ENCODE peak calls at places on chromosomes 11 and 22, in six cellular contexts. One of them, this sample, is unnamed.

GRCh38 chr11:122706689-122707088 is 51.2 kb downstream of the UBASH3B start:
- DNase-seq in SK-N-SH: no peak
- DNase-seq in HepG2: peak; percentile 77
- DNase-seq in GM12878: no peak
- DNase-seq in HCT116: no peak
- DNase-seq in K562: no peak
- DNase-seq in this sample: no peak

GRCh38 chr11:83047515-83048225 is 24.0 kb downstream of the RAB30 start:
- DNase-seq in SK-N-SH: no peak
- DNase-seq in HepG2: no peak
- DNase-seq in HCT116: no peak
- DNase-seq in GM12878: no peak
- DNase-seq in K562: no peak
- DNase-seq in this sample: no peak

GRCh38 chr11:57763568-57763967 is 2.0 kb downstream of the CTNND1 start:
- DNase-seq in GM12878: no peak
- DNase-seq in HepG2: peak; percentile 50
- DNase-seq in HCT116: no peak
- DNase-seq in SK-N-SH: peak; percentile 45
- DNase-seq in K562: peak; percentile 40
- DNase-seq in this sample: no peak

GRCh38 chr11:130409618-130410388 is 18.6 kb downstream of the ADAMTS8 start:
- DNase-seq in HepG2: no peak
- DNase-seq in K562: no peak
- DNase-seq in GM12878: no peak
- DNase-seq in SK-N-SH: no peak
- DNase-seq in HCT116: no peak
- DNase-seq in this sample: no peak

GRCh38 chr11:128502736-128503135 is 84.6 kb downstream of the ETS1 start:
- DNase-seq in HCT116: no peak
- DNase-seq in K562: no peak
- DNase-seq in HepG2: no peak
- DNase-seq in GM12878: no peak
- DNase-seq in SK-N-SH: no peak
- DNase-seq in this sample: no peak

GRCh38 chr22:19290400-19291217 is 910 bp downstream of the CLTCL1 start:
- DNase-seq in HCT116: no peak
- DNase-seq in SK-N-SH: no peak
- DNase-seq in K562: peak; percentile 66
- DNase-seq in HepG2: peak; percentile 10
- DNase-seq in GM12878: no peak
- DNase-seq in this sample: no peak

GRCh38 chr11:44090539-44090938 is 4.9 kb upstream of the EXT2 start:
- DNase-seq in K562: no peak
- DNase-seq in SK-N-SH: no peak
- DNase-seq in GM12878: no peak
- DNase-seq in HCT116: no peak
- DNase-seq in HepG2: no peak
- DNase-seq in this sample: no peak

GRCh38 chr11:75394086-75394840 is 5.1 kb upstream of the RPS3 start:
- DNase-seq in SK-N-SH: no peak
- DNase-seq in K562: no peak
- DNase-seq in GM12878: no peak
- DNase-seq in HepG2: no peak
- DNase-seq in HCT116: no peak
- DNase-seq in this sample: no peak

GRCh38 chr11:77267910-77268309 is 33.6 kb downstream of the GDPD4 start:
- DNase-seq in SK-N-SH: no peak
- DNase-seq in HepG2: no peak
- DNase-seq in GM12878: no peak
- DNase-seq in K562: no peak
- DNase-seq in HCT116: no peak
- DNase-seq in this sample: no peak

GRCh38 chr11:130179396-130180306 is 20.1 kb downstream of the ST14 start:
- DNase-seq in GM12878: no peak
- DNase-seq in SK-N-SH: no peak
- DNase-seq in HCT116: no peak
- DNase-seq in K562: no peak
- DNase-seq in HepG2: no peak
- DNase-seq in this sample: no peak

GRCh38 chr11:47186076-47186936 is at the start of gene PACSIN3:
- DNase-seq in K562: peak; percentile 94
- DNase-seq in HepG2: peak; percentile 43
- DNase-seq in SK-N-SH: peak; percentile 92
- DNase-seq in HCT116: no peak
- DNase-seq in GM12878: no peak
- DNase-seq in this sample: no peak

GRCh38 chr11:114400974-114401223 is 433 bp downstream of the RBM7 start:
- DNase-seq in GM12878: no peak
- DNase-seq in HCT116: no peak
- DNase-seq in HepG2: no peak
- DNase-seq in K562: no peak
- DNase-seq in SK-N-SH: no peak
- DNase-seq in this sample: no peak

GRCh38 chr11:118353084-118353710 is 6.2 kb upstream of the UBE4A start:
- DNase-seq in K562: no peak
- DNase-seq in HepG2: no peak
- DNase-seq in HCT116: no peak
- DNase-seq in GM12878: no peak
- DNase-seq in SK-N-SH: peak; percentile 20
- DNase-seq in this sample: no peak

GRCh38 chr22:35949243-35949642 is 79.4 kb downstream of the RBFOX2 start:
- DNase-seq in HepG2: peak; percentile 58
- DNase-seq in GM12878: no peak
- DNase-seq in K562: no peak
- DNase-seq in SK-N-SH: no peak
- DNase-seq in HCT116: no peak
- DNase-seq in this sample: no peak

GRCh38 chr11:9379046-9379445 is 5.4 kb upstream of the IPO7 start:
- DNase-seq in HepG2: no peak
- DNase-seq in K562: no peak
- DNase-seq in GM12878: no peak
- DNase-seq in HCT116: no peak
- DNase-seq in SK-N-SH: no peak
- DNase-seq in this sample: no peak

GRCh38 chr22:36319595-36320497 is 66.9 kb downstream of the APOL1 start:
- DNase-seq in HCT116: no peak
- DNase-seq in K562: no peak
- DNase-seq in GM12878: no peak
- DNase-seq in HepG2: no peak
- DNase-seq in SK-N-SH: no peak
- DNase-seq in this sample: no peak

GRCh38 chr11:57885298-57886035 is 123.9 kb downstream of the CTNND1 start:
- DNase-seq in SK-N-SH: no peak
- DNase-seq in HepG2: peak; percentile 20
- DNase-seq in GM12878: no peak
- DNase-seq in K562: no peak
- DNase-seq in HCT116: no peak
- DNase-seq in this sample: peak; percentile 46

GRCh38 chr11:36149538-36150242 is 139.5 kb downstream of the COMMD9 start:
- DNase-seq in HCT116: peak; percentile 99
- DNase-seq in GM12878: peak; percentile 31
- DNase-seq in HepG2: peak; percentile 68
- DNase-seq in K562: peak; percentile 86
- DNase-seq in SK-N-SH: peak; percentile 61
- DNase-seq in this sample: peak; percentile 75

GRCh38 chr11:134390706-134391105 is 21.3 kb downstream of the B3GAT1 start:
- DNase-seq in K562: no peak
- DNase-seq in HCT116: no peak
- DNase-seq in SK-N-SH: no peak
- DNase-seq in GM12878: no peak
- DNase-seq in HepG2: no peak
- DNase-seq in this sample: no peak

GRCh38 chr11:110076388-110076965 is 16.7 kb upstream of the ZC3H12C start:
- DNase-seq in K562: no peak
- DNase-seq in HCT116: no peak
- DNase-seq in SK-N-SH: no peak
- DNase-seq in HepG2: no peak
- DNase-seq in GM12878: no peak
- DNase-seq in this sample: no peak

GRCh38 chr11:78039919-78040671 is 17.0 kb upstream of the KCTD14 start:
- DNase-seq in K562: peak; percentile 50
- DNase-seq in HepG2: peak; percentile 67
- DNase-seq in HCT116: no peak
- DNase-seq in GM12878: no peak
- DNase-seq in SK-N-SH: peak; percentile 84
- DNase-seq in this sample: no peak

GRCh38 chr11:2885017-2885675 is 429 bp downstream of the CDKN1C start:
- DNase-seq in HCT116: no peak
- DNase-seq in SK-N-SH: peak; percentile 87
- DNase-seq in HepG2: no peak
- DNase-seq in GM12878: no peak
- DNase-seq in K562: peak; percentile 79
- DNase-seq in this sample: no peak

GRCh38 chr11:2882681-2883110 is 2.9 kb downstream of the CDKN1C start:
- DNase-seq in SK-N-SH: no peak
- DNase-seq in HepG2: no peak
- DNase-seq in HCT116: no peak
- DNase-seq in K562: no peak
- DNase-seq in GM12878: no peak
- DNase-seq in this sample: no peak

GRCh38 chr11:2885676-2886081 is at the start of gene CDKN1C:
- DNase-seq in HepG2: no peak
- DNase-seq in K562: peak; percentile 94
- DNase-seq in GM12878: no peak
- DNase-seq in SK-N-SH: peak; percentile 98
- DNase-seq in HCT116: peak; percentile 59
- DNase-seq in this sample: peak; percentile 53

GRCh38 chr11:2884424-2884815 is 1.2 kb downstream of the CDKN1C start:
- DNase-seq in SK-N-SH: peak; percentile 79
- DNase-seq in HepG2: no peak
- DNase-seq in GM12878: no peak
- DNase-seq in K562: peak; percentile 70
- DNase-seq in HCT116: no peak
- DNase-seq in this sample: no peak

GRCh38 chr11:2883717-2884423 is 1.7 kb downstream of the CDKN1C start:
- DNase-seq in K562: peak; percentile 68
- DNase-seq in HCT116: no peak
- DNase-seq in HepG2: no peak
- DNase-seq in SK-N-SH: peak; percentile 73
- DNase-seq in GM12878: no peak
- DNase-seq in this sample: no peak
- TF ChIP-seq SIN3A in K562: no peak
- TF ChIP-seq SIN3A in HCT116: no peak
- TF ChIP-seq SIN3A in HepG2: no peak
- TF ChIP-seq SIN3A in SK-N-SH: no peak
- TF ChIP-seq SIN3A in GM12878: no peak
- TF ChIP-seq SIN3A in this sample: no peak

GRCh38 chr22:28910575-28911278 is 27.4 kb downstream of the ZNRF3 start:
- DNase-seq in SK-N-SH: no peak
- DNase-seq in HepG2: no peak
- DNase-seq in K562: no peak
- DNase-seq in GM12878: no peak
- DNase-seq in HCT116: no peak
- DNase-seq in this sample: no peak
- H3K79me2 ChIP-seq in SK-N-SH: peaks cover 62% of the 10 kb centered on the region
- H3K79me2 ChIP-seq in HepG2: peaks cover 94% of the 10 kb centered on the region
- H3K79me2 ChIP-seq in K562: peaks cover 16% of the 10 kb centered on the region
- H3K79me2 ChIP-seq in GM12878: no peaks in the 10 kb centered on the region
- H3K79me2 ChIP-seq in HCT116: peaks cover 82% of the 10 kb centered on the region
- H3K79me2 ChIP-seq in this sample: peaks cover 19% of the 10 kb centered on the region

GRCh38 chr11:65491163-65491465 is 7.7 kb upstream of the MALAT1 start:
- DNase-seq in HCT116: no peak
- DNase-seq in GM12878: no peak
- DNase-seq in K562: no peak
- DNase-seq in SK-N-SH: no peak
- DNase-seq in HepG2: no peak
- DNase-seq in this sample: no peak

GRCh38 chr11:65491614-65492386 is 7.0 kb upstream of the MALAT1 start:
- DNase-seq in HCT116: peak; percentile 93
- DNase-seq in HepG2: no peak
- DNase-seq in GM12878: no peak
- DNase-seq in K562: peak; percentile 66
- DNase-seq in SK-N-SH: no peak
- DNase-seq in this sample: no peak

GRCh38 chr11:65492387-65492636 is 6.5 kb upstream of the MALAT1 start:
- DNase-seq in GM12878: no peak
- DNase-seq in HepG2: no peak
- DNase-seq in SK-N-SH: no peak
- DNase-seq in K562: no peak
- DNase-seq in HCT116: no peak
- DNase-seq in this sample: no peak

GRCh38 chr11:65492637-65493366 is 6.0 kb upstream of the MALAT1 start:
- DNase-seq in HepG2: no peak
- DNase-seq in HCT116: no peak
- DNase-seq in SK-N-SH: no peak
- DNase-seq in K562: no peak
- DNase-seq in GM12878: peak; percentile 68
- DNase-seq in this sample: no peak

GRCh38 chr11:65493367-65494176 is 5.3 kb upstream of the MALAT1 start:
- DNase-seq in GM12878: no peak
- DNase-seq in HCT116: peak; percentile 94
- DNase-seq in HepG2: peak; percentile 80
- DNase-seq in K562: no peak
- DNase-seq in SK-N-SH: no peak
- DNase-seq in this sample: no peak
- TF ChIP-seq SIN3A in GM12878: no peak
- TF ChIP-seq SIN3A in HCT116: no peak
- TF ChIP-seq SIN3A in HepG2: no peak
- TF ChIP-seq SIN3A in K562: no peak
- TF ChIP-seq SIN3A in SK-N-SH: peak; percentile 63
- TF ChIP-seq SIN3A in this sample: no peak

GRCh38 chr11:12418019-12418611 is 40.7 kb downstream of the PARVA start:
- DNase-seq in SK-N-SH: no peak
- DNase-seq in GM12878: no peak
- DNase-seq in HepG2: no peak
- DNase-seq in HCT116: no peak
- DNase-seq in K562: no peak
- DNase-seq in this sample: no peak

GRCh38 chr11:12416552-12416951 is 39.2 kb downstream of the PARVA start:
- DNase-seq in HCT116: no peak
- DNase-seq in K562: no peak
- DNase-seq in GM12878: no peak
- DNase-seq in HepG2: no peak
- DNase-seq in SK-N-SH: no peak
- DNase-seq in this sample: no peak

GRCh38 chr11:12415567-12415966 is 38.2 kb downstream of the PARVA start:
- DNase-seq in SK-N-SH: no peak
- DNase-seq in K562: no peak
- DNase-seq in HepG2: no peak
- DNase-seq in GM12878: no peak
- DNase-seq in HCT116: no peak
- DNase-seq in this sample: no peak

GRCh38 chr11:12421386-12421785 is 44.0 kb downstream of the PARVA start:
- DNase-seq in HCT116: no peak
- DNase-seq in HepG2: no peak
- DNase-seq in GM12878: no peak
- DNase-seq in K562: no peak
- DNase-seq in SK-N-SH: peak; percentile 31
- DNase-seq in this sample: no peak

DNA sequence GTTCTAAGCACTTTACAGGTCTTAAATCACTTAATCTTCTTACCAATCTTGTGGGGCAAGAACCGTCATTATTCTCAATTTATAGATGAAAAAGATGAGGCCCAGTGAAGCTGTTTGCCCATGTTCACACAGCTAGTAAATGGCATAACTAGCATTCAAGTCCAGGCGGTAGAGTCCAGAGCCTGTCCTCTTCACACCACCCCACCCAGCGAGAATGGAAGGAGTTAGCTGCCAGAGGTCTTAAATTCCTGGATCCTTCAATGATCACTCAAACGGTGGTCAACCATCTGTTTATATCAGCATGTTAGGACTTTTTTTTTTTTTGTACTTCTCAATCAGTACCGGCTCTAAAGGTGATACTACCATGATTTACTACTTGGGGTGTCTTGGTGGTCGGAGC is 43.3 kb downstream of the PARVA start:
- DNase-seq in HCT116: no peak
- DNase-seq in SK-N-SH: no peak
- DNase-seq in GM12878: no peak
- DNase-seq in HepG2: no peak
- DNase-seq in K562: no peak
- DNase-seq in this sample: no peak
- H3K79me2 ChIP-seq in HCT116: no peaks in the 10 kb centered on the region
- H3K79me2 ChIP-seq in SK-N-SH: peaks cover 95% of the 10 kb centered on the region
- H3K79me2 ChIP-seq in GM12878: no peaks in the 10 kb centered on the region
- H3K79me2 ChIP-seq in HepG2: no peaks in the 10 kb centered on the region
- H3K79me2 ChIP-seq in K562: no peaks in the 10 kb centered on the region
- H3K79me2 ChIP-seq in this sample: no peaks in the 10 kb centered on the region